ENCODE peak calls at places on chromosomes 11 and 22, in ten cellular contexts. X, R, L, T, J, N, M, Q, G and A are unnamed samples.

GRCh38 chr22:37485006-37485713 is 1.0 kb downstream of the MFNG start:
- DNase-seq in X (peak), R (no peak), L (peak), T (peak), J (no peak), N (no peak), M (no peak), Q (peak), G (peak), A (peak)

GRCh38 chr11:84830372-84830771 is 796.8 kb downstream of the DLG2 start:
- DNase-seq in X (no peak), R (no peak), L (no peak), T (no peak), J (no peak), N (no peak), M (no peak), Q (no peak), G (no peak), A (no peak)

GRCh38 chr11:69442012-69442806 is 39.3 kb upstream of the LINC01488 start:
- DNase-seq in X (no peak), R (no peak), L (no peak), T (no peak), J (no peak), N (no peak), M (no peak), Q (peak), G (no peak), A (no peak)

GRCh38 chr22:38267086-38267485 is 5.7 kb downstream of the TMEM184B start:
- DNase-seq in X (no peak), R (no peak), L (no peak), T (no peak), J (peak), N (no peak), M (peak), Q (peak), G (peak), A (peak)

GRCh38 chr11:68980776-68981065 is at the start of gene MRGPRD:
- DNase-seq in X (no peak), R (no peak), L (no peak), T (no peak), J (no peak), N (no peak), M (no peak), Q (no peak), G (no peak), A (no peak)

GRCh38 chr11:106681435-106681834 is 336.8 kb downstream of the GUCY1A2 start:
- DNase-seq in X (no peak), R (no peak), L (no peak), T (no peak), J (no peak), N (no peak), M (no peak), Q (no peak), G (no peak), A (no peak)

GRCh38 chr11:77130763-77131513 is 2.9 kb downstream of the MYO7A start:
- DNase-seq in X (peak), R (no peak), L (peak), T (no peak), J (no peak), N (no peak), M (no peak), Q (no peak), G (no peak), A (no peak)

GRCh38 chr11:2789791-2790580 is 90.2 kb upstream of the KCNQ1OT1 start:
- DNase-seq in X (peak), R (no peak), L (peak), T (peak), J (peak), N (no peak), M (no peak), Q (no peak), G (no peak), A (no peak)

GRCh38 chr11:47152953-47153950 is 23.4 kb downstream of the ARFGAP2 start:
- DNase-seq in X (peak), R (no peak), L (peak), T (peak), J (peak), N (peak), M (peak), Q (peak), G (peak), A (no peak)

GRCh38 chr11:118252688-118253087 is 523 bp upstream of the MPZL3 start:
- DNase-seq in X (no peak), R (no peak), L (no peak), T (no peak), J (no peak), N (no peak), M (no peak), Q (no peak), G (no peak), A (no peak)

GRCh38 chr11:35088226-35088625 is 50.7 kb upstream of the CD44 start:
- DNase-seq in X (no peak), R (no peak), L (no peak), T (no peak), J (no peak), N (no peak), M (no peak), Q (no peak), G (no peak), A (no peak)

GRCh38 chr11:92082652-92083051 is 142.0 kb upstream of the FAT3 start:
- DNase-seq in X (no peak), R (no peak), L (no peak), T (no peak), J (no peak), N (no peak), M (no peak), Q (no peak), G (no peak), A (no peak)

GRCh38 chr22:47038206-47038835 is 275.9 kb downstream of the TBC1D22A start:
- DNase-seq in X (peak), R (no peak), L (peak), T (no peak), J (no peak), N (no peak), M (no peak), Q (no peak), G (no peak), A (no peak)

GRCh38 chr11:2783536-2784082 is 83.8 kb upstream of the KCNQ1OT1 start:
- DNase-seq in X (no peak), R (no peak), L (no peak), T (no peak), J (no peak), N (no peak), M (no peak), Q (no peak), G (no peak), A (no peak)

GRCh38 chr11:133501643-133502535 is 30.4 kb downstream of the OPCML start:
- DNase-seq in X (peak), R (no peak), L (no peak), T (no peak), J (no peak), N (no peak), M (no peak), Q (no peak), G (no peak), A (no peak)

GRCh38 chr22:39997939-39998726 is 3.4 kb downstream of the FAM83F start:
- DNase-seq in X (peak), R (no peak), L (no peak), T (no peak), J (no peak), N (peak), M (no peak), Q (no peak), G (no peak), A (no peak)

GRCh38 chr22:27100789-27101188 is 443.4 kb downstream of the MIAT start:
- DNase-seq in X (no peak), R (no peak), L (no peak), T (no peak), J (peak), N (no peak), M (peak), Q (no peak), G (no peak), A (no peak)

GRCh38 chr11:96388891-96389603 is 665 bp downstream of the CCDC82 start:
- DNase-seq in X (no peak), R (no peak), L (no peak), T (no peak), J (no peak), N (no peak), M (peak), Q (no peak), G (no peak), A (no peak)

GRCh38 chr11:67504950-67505561 is at the start of gene PITPNM1:
- DNase-seq in X (peak), R (no peak), L (peak), T (peak), J (peak), N (no peak), M (no peak), Q (peak), G (peak), A (peak)

GRCh38 chr22:28025866-28026575 is 107.0 kb upstream of the PITPNB start:
- DNase-seq in X (no peak), R (no peak), L (no peak), T (no peak), J (peak), N (no peak), M (no peak), Q (no peak), G (no peak), A (no peak)

GRCh38 chr11:29190313-29190712 is 826.5 kb downstream of the KCNA4 start:
- DNase-seq in X (no peak), R (no peak), L (no peak), T (no peak), J (no peak), N (no peak), M (no peak), Q (no peak), G (no peak), A (no peak)

GRCh38 chr11:72744474-72744873 is 7.7 kb downstream of the ARAP1 start:
- DNase-seq in X (no peak), R (no peak), L (peak), T (no peak), J (no peak), N (no peak), M (no peak), Q (no peak), G (no peak), A (no peak)

GRCh38 chr22:49328630-49329405 is 498.9 kb downstream of the BRD1 start:
- DNase-seq in X (no peak), R (no peak), L (peak), T (no peak), J (peak), N (no peak), M (no peak), Q (no peak), G (no peak), A (no peak)

GRCh38 chr22:48488611-48489456 is 1338.8 kb downstream of the BRD1 start:
- DNase-seq in X (no peak), R (no peak), L (no peak), T (no peak), J (peak), N (no peak), M (no peak), Q (no peak), G (no peak), A (no peak)

GRCh38 chr11:1200611-1201191 is 22.2 kb upstream of the MUC5B start:
- DNase-seq in X (peak), R (no peak), L (no peak), T (no peak), J (no peak), N (no peak), M (no peak), Q (no peak), G (no peak), A (no peak)

GRCh38 chr22:21942407-21942895 is 10.2 kb downstream of the PPM1F start:
- DNase-seq in X (peak), R (no peak), L (peak), T (no peak), J (peak), N (no peak), M (peak), Q (peak), G (no peak), A (no peak)

GRCh38 chr11:100008440-100008839 is 678.6 kb upstream of the ARHGAP42 start:
- DNase-seq in X (no peak), R (no peak), L (no peak), T (no peak), J (no peak), N (no peak), M (no peak), Q (no peak), G (no peak), A (no peak)

GRCh38 chr11:117239295-117239694 is 6.8 kb downstream of the RNF214 start:
- DNase-seq in X (no peak), R (no peak), L (no peak), T (no peak), J (peak), N (no peak), M (peak), Q (no peak), G (no peak), A (no peak)

GRCh38 chr11:11436715-11437313 is 83.8 kb upstream of the CSNK2A3 start:
- DNase-seq in X (peak), R (no peak), L (no peak), T (no peak), J (no peak), N (no peak), M (no peak), Q (no peak), G (no peak), A (no peak)

GRCh38 chr11:43419460-43419859 is 60.7 kb downstream of the TTC17 start:
- DNase-seq in X (no peak), R (peak), L (no peak), T (no peak), J (no peak), N (no peak), M (peak), Q (peak), G (peak), A (no peak)

GRCh38 chr11:28337701-28338100 is 229.5 kb downstream of the METTL15 start:
- DNase-seq in X (no peak), R (no peak), L (no peak), T (no peak), J (no peak), N (no peak), M (no peak), Q (no peak), G (no peak), A (no peak)